ENCODE peak calls at places on chromosomes 16 and 17, in six cellular contexts. One of them, this sample, is unnamed.

GRCh38 chr16:30354423-30355143 is 525 bp downstream of the CD2BP2 start:
- DNase-seq in right cardiac atrium: no peak
- DNase-seq in right lobe of liver: no peak
- DNase-seq in Right ventricle myocardium superior: peak
- DNase-seq in stimulated activated CD8-positive, alpha-beta memory T cell treated with anti-CD3 and anti-CD28 coated beads, Interleukin-2, amount 100 ng/mL, for 48 hours: no peak
- DNase-seq in uterus: no peak
- DNase-seq in this sample: no peak

GRCh38 chr16:14013571-14014283 is 57.4 kb upstream of the MRTFB start:
- DNase-seq in right cardiac atrium: peak
- DNase-seq in right lobe of liver: no peak
- DNase-seq in Right ventricle myocardium superior: no peak
- DNase-seq in stimulated activated CD8-positive, alpha-beta memory T cell treated with anti-CD3 and anti-CD28 coated beads, Interleukin-2, amount 100 ng/mL, for 48 hours: no peak
- DNase-seq in uterus: peak
- DNase-seq in this sample: no peak

GRCh38 chr16:77290451-77291110 is 91.4 kb downstream of the SYCE1L start:
- DNase-seq in right cardiac atrium: no peak
- DNase-seq in right lobe of liver: no peak
- DNase-seq in Right ventricle myocardium superior: no peak
- DNase-seq in stimulated activated CD8-positive, alpha-beta memory T cell treated with anti-CD3 and anti-CD28 coated beads, Interleukin-2, amount 100 ng/mL, for 48 hours: no peak
- DNase-seq in uterus: no peak
- DNase-seq in this sample: no peak

GRCh38 chr16:18803569-18804462 is 2.5 kb upstream of the ARL6IP1 start:
- DNase-seq in right cardiac atrium: no peak
- DNase-seq in right lobe of liver: no peak
- DNase-seq in Right ventricle myocardium superior: no peak
- DNase-seq in stimulated activated CD8-positive, alpha-beta memory T cell treated with anti-CD3 and anti-CD28 coated beads, Interleukin-2, amount 100 ng/mL, for 48 hours: no peak
- DNase-seq in uterus: no peak
- DNase-seq in this sample: no peak

GRCh38 chr17:39177256-39177655 is 11.3 kb upstream of the ARL5C start:
- DNase-seq in right cardiac atrium: no peak
- DNase-seq in right lobe of liver: no peak
- DNase-seq in Right ventricle myocardium superior: no peak
- DNase-seq in stimulated activated CD8-positive, alpha-beta memory T cell treated with anti-CD3 and anti-CD28 coated beads, Interleukin-2, amount 100 ng/mL, for 48 hours: no peak
- DNase-seq in uterus: no peak
- DNase-seq in this sample: no peak

GRCh38 chr16:86968866-86969265 is 348.3 kb downstream of the C16orf95 start:
- DNase-seq in right cardiac atrium: no peak
- DNase-seq in right lobe of liver: no peak
- DNase-seq in Right ventricle myocardium superior: no peak
- DNase-seq in stimulated activated CD8-positive, alpha-beta memory T cell treated with anti-CD3 and anti-CD28 coated beads, Interleukin-2, amount 100 ng/mL, for 48 hours: no peak
- DNase-seq in uterus: no peak
- DNase-seq in this sample: no peak

GRCh38 chr17:67717192-67717623 is 528 bp upstream of the NOL11 start:
- DNase-seq in right cardiac atrium: no peak
- DNase-seq in right lobe of liver: no peak
- DNase-seq in Right ventricle myocardium superior: no peak
- DNase-seq in stimulated activated CD8-positive, alpha-beta memory T cell treated with anti-CD3 and anti-CD28 coated beads, Interleukin-2, amount 100 ng/mL, for 48 hours: no peak
- DNase-seq in uterus: no peak
- DNase-seq in this sample: no peak

GRCh38 chr16:55703003-55704001 is 47.5 kb downstream of the SLC6A2 start:
- DNase-seq in right cardiac atrium: no peak
- DNase-seq in right lobe of liver: no peak
- DNase-seq in Right ventricle myocardium superior: no peak
- DNase-seq in stimulated activated CD8-positive, alpha-beta memory T cell treated with anti-CD3 and anti-CD28 coated beads, Interleukin-2, amount 100 ng/mL, for 48 hours: no peak
- DNase-seq in uterus: no peak
- DNase-seq in this sample: no peak